ENCODE peak calls at places on chromosomes 5 and 9, in seven cellular contexts. T is retina; S is naive thymus-derived CD4-positive, alpha-beta T cell; X is HEK293T; B is activated gamma-delta T cell treated with Interleukin-2 at 50 U/mL for 16 hours; H is stromal cell of bone marrow; V is midbrain. I is an unnamed sample.

GRCh38 chr9:99433555-99433954 is 211.5 kb downstream of the SEC61B start:
- DNase-seq in T (peak; percentile 25), S (no peak), X (peak; percentile 23), B (peak; percentile 56), H (peak; percentile 76), V (no peak), I (no peak)

GRCh38 chr9:95434116-95435073 is 82.4 kb downstream of the PTCH1 start:
- DNase-seq in T (no peak), S (no peak), X (no peak), B (no peak), H (no peak), V (no peak), I (no peak)

GRCh38 chr5:170278611-170279500 is 18.7 kb downstream of the LCP2 start:
- DNase-seq in T (no peak), S (peak; percentile 86), X (no peak), B (peak; percentile 90), H (no peak), V (peak; percentile 25), I (no peak)

GRCh38 chr9:132216861-132217655 is 55.2 kb downstream of the NTNG2 start:
- DNase-seq in T (no peak), S (no peak), X (no peak), B (no peak), H (no peak), V (no peak), I (no peak)

GRCh38 chr9:124776952-124777645 is at the start of gene OLFML2A:
- DNase-seq in T (peak; percentile 71), S (no peak), X (peak; percentile 44), B (no peak), H (no peak), V (no peak), I (peak; percentile 31)

GRCh38 chr9:97388721-97389238 is 23.1 kb upstream of the TDRD7 start:
- DNase-seq in T (no peak), S (no peak), X (no peak), B (no peak), H (no peak), V (no peak), I (no peak)

GRCh38 chr5:140338336-140338735 is 8.1 kb downstream of the HBEGF start:
- DNase-seq in T (no peak), S (no peak), X (no peak), B (no peak), H (no peak), V (no peak), I (no peak)

GRCh38 chr5:57338068-57338848 is 144.4 kb downstream of the ACTBL2 start:
- DNase-seq in T (no peak), S (peak; percentile 2), X (peak; percentile 42), B (no peak), H (no peak), V (no peak), I (no peak)

GRCh38 chr5:10699281-10699874 is 61.7 kb downstream of the DAP start:
- DNase-seq in T (no peak), S (no peak), X (no peak), B (no peak), H (no peak), V (no peak), I (no peak)

I was measured in neural crest cell.